ENCODE peak calls at places on chromosome 19, in six cellular contexts. One of them, this sample, is unnamed.

GRCh38 chr19:33248954-33249613 is 23.4 kb upstream of the SLC7A10 start:
- DNase-seq in ascending aorta: no peak
- DNase-seq in heart right ventricle: no peak
- DNase-seq in fibroblast of the aortic adventitia: no peak
- DNase-seq in ovary: no peak
- DNase-seq in breast epithelium: no peak
- DNase-seq in this sample: no peak

GRCh38 chr19:46489445-46490272 is 6.0 kb downstream of the PNMA8B start:
- DNase-seq in ascending aorta: peak; percentile 83
- DNase-seq in heart right ventricle: peak; percentile 64
- DNase-seq in fibroblast of the aortic adventitia: peak; percentile 80
- DNase-seq in ovary: peak; percentile 71
- DNase-seq in breast epithelium: no peak
- DNase-seq in this sample: peak; percentile 51

GRCh38 chr19:48290341-48290922 is 20.6 kb downstream of the ZNF114 start:
- DNase-seq in ascending aorta: no peak
- DNase-seq in heart right ventricle: no peak
- DNase-seq in fibroblast of the aortic adventitia: peak; percentile 61
- DNase-seq in ovary: no peak
- DNase-seq in breast epithelium: no peak
- DNase-seq in this sample: peak; percentile 81

GRCh38 chr19:9940778-9941177 is 4.5 kb upstream of the OLFM2 start:
- DNase-seq in ascending aorta: no peak
- DNase-seq in heart right ventricle: no peak
- DNase-seq in fibroblast of the aortic adventitia: peak; percentile 35
- DNase-seq in ovary: no peak
- DNase-seq in breast epithelium: no peak
- DNase-seq in this sample: no peak

GRCh38 chr19:15200575-15201364 is at the start of gene NOTCH3:
- DNase-seq in ascending aorta: no peak
- DNase-seq in heart right ventricle: peak; percentile 47
- DNase-seq in fibroblast of the aortic adventitia: no peak
- DNase-seq in ovary: no peak
- DNase-seq in breast epithelium: no peak
- DNase-seq in this sample: no peak

GRCh38 chr19:45676851-45677263 is 8.8 kb downstream of the GIPR start:
- DNase-seq in ascending aorta: no peak
- DNase-seq in heart right ventricle: no peak
- DNase-seq in fibroblast of the aortic adventitia: no peak
- DNase-seq in ovary: no peak
- DNase-seq in breast epithelium: peak; percentile 34
- DNase-seq in this sample: no peak

GRCh38 chr19:15212682-15213081 is 11.9 kb upstream of the NOTCH3 start:
- DNase-seq in ascending aorta: no peak
- DNase-seq in heart right ventricle: no peak
- DNase-seq in fibroblast of the aortic adventitia: no peak
- DNase-seq in ovary: no peak
- DNase-seq in breast epithelium: no peak
- DNase-seq in this sample: no peak

GRCh38 chr19:7676376-7676775 is 514 bp upstream of the MCEMP1 start:
- DNase-seq in ascending aorta: no peak
- DNase-seq in heart right ventricle: no peak
- DNase-seq in fibroblast of the aortic adventitia: no peak
- DNase-seq in ovary: no peak
- DNase-seq in breast epithelium: no peak
- DNase-seq in this sample: no peak

GRCh38 chr19:19711934-19712828 is 20.7 kb downstream of the ZNF14 start:
- DNase-seq in ascending aorta: no peak
- DNase-seq in heart right ventricle: no peak
- DNase-seq in fibroblast of the aortic adventitia: no peak
- DNase-seq in ovary: no peak
- DNase-seq in breast epithelium: no peak
- DNase-seq in this sample: peak; percentile 15

GRCh38 chr19:35641515-35642151 is at the start of gene ETV2:
- DNase-seq in ascending aorta: no peak
- DNase-seq in heart right ventricle: peak; percentile 46
- DNase-seq in fibroblast of the aortic adventitia: peak; percentile 12
- DNase-seq in ovary: peak; percentile 48
- DNase-seq in breast epithelium: no peak
- DNase-seq in this sample: no peak

GRCh38 chr19:37991841-37992248 is 84.8 kb downstream of the SIPA1L3 start:
- DNase-seq in ascending aorta: no peak
- DNase-seq in heart right ventricle: no peak
- DNase-seq in fibroblast of the aortic adventitia: no peak
- DNase-seq in ovary: no peak
- DNase-seq in breast epithelium: no peak
- DNase-seq in this sample: no peak

GRCh38 chr19:37991176-37991835 is 84.3 kb downstream of the SIPA1L3 start:
- DNase-seq in ascending aorta: no peak
- DNase-seq in heart right ventricle: no peak
- DNase-seq in fibroblast of the aortic adventitia: peak; percentile 71
- DNase-seq in ovary: no peak
- DNase-seq in breast epithelium: no peak
- DNase-seq in this sample: no peak

GRCh38 chr19:37988758-37989635 is 82.0 kb downstream of the SIPA1L3 start:
- DNase-seq in ascending aorta: no peak
- DNase-seq in heart right ventricle: no peak
- DNase-seq in fibroblast of the aortic adventitia: no peak
- DNase-seq in ovary: no peak
- DNase-seq in breast epithelium: no peak
- DNase-seq in this sample: peak; percentile 46

GRCh38 chr19:37989855-37990254 is 82.8 kb downstream of the SIPA1L3 start:
- DNase-seq in ascending aorta: no peak
- DNase-seq in heart right ventricle: no peak
- DNase-seq in fibroblast of the aortic adventitia: no peak
- DNase-seq in ovary: no peak
- DNase-seq in breast epithelium: peak; percentile 32
- DNase-seq in this sample: no peak

GRCh38 chr19:37990362-37990761 is 83.4 kb downstream of the SIPA1L3 start:
- DNase-seq in ascending aorta: no peak
- DNase-seq in heart right ventricle: no peak
- DNase-seq in fibroblast of the aortic adventitia: no peak
- DNase-seq in ovary: no peak
- DNase-seq in breast epithelium: peak; percentile 72
- DNase-seq in this sample: peak; percentile 59
- TF ChIP-seq CTCF in ascending aorta: no peak
- TF ChIP-seq CTCF in heart right ventricle: no peak
- TF ChIP-seq CTCF in fibroblast of the aortic adventitia: no peak
- TF ChIP-seq CTCF in ovary: no peak
- TF ChIP-seq CTCF in breast epithelium: no peak
- TF ChIP-seq CTCF in this sample: no peak

GRCh38 chr19:13784731-13785452 is 10.4 kb upstream of the ZSWIM4 start:
- DNase-seq in ascending aorta: peak; percentile 87
- DNase-seq in heart right ventricle: peak; percentile 82
- DNase-seq in fibroblast of the aortic adventitia: peak; percentile 68
- DNase-seq in ovary: peak; percentile 62
- DNase-seq in breast epithelium: peak; percentile 78
- DNase-seq in this sample: peak; percentile 63
- H3K4me3 ChIP-seq in ascending aorta: no peak overlapping the region
- H3K4me3 ChIP-seq in heart right ventricle: no peak overlapping the region
- H3K4me3 ChIP-seq in fibroblast of the aortic adventitia: no peak overlapping the region
- H3K4me3 ChIP-seq in ovary: no peak overlapping the region
- H3K4me3 ChIP-seq in breast epithelium: no peak overlapping the region
- H3K4me3 ChIP-seq in this sample: no peak overlapping the region

GRCh38 chr19:56748443-56748842 is 76.9 kb upstream of the ZNF835 start:
- DNase-seq in ascending aorta: no peak
- DNase-seq in heart right ventricle: no peak
- DNase-seq in fibroblast of the aortic adventitia: no peak
- DNase-seq in ovary: peak; percentile 70
- DNase-seq in breast epithelium: no peak
- DNase-seq in this sample: no peak
- TF ChIP-seq CTCF in ascending aorta: peak; percentile 45
- TF ChIP-seq CTCF in heart right ventricle: peak; percentile 23
- TF ChIP-seq CTCF in fibroblast of the aortic adventitia: no peak
- TF ChIP-seq CTCF in ovary: peak; percentile 55
- TF ChIP-seq CTCF in breast epithelium: no peak
- TF ChIP-seq CTCF in this sample: no peak

GRCh38 chr19:17831419-17831888 is 10.1 kb upstream of the INSL3 start:
- DNase-seq in ascending aorta: no peak
- DNase-seq in heart right ventricle: no peak
- DNase-seq in fibroblast of the aortic adventitia: no peak
- DNase-seq in ovary: peak; percentile 53
- DNase-seq in breast epithelium: no peak
- DNase-seq in this sample: no peak
- H3K4me3 ChIP-seq in ascending aorta: no peak overlapping the region
- H3K4me3 ChIP-seq in heart right ventricle: no peak overlapping the region
- H3K4me3 ChIP-seq in fibroblast of the aortic adventitia: no peak overlapping the region
- H3K4me3 ChIP-seq in ovary: peak overlapping the region; percentile 4
- H3K4me3 ChIP-seq in breast epithelium: no peak overlapping the region
- H3K4me3 ChIP-seq in this sample: no peak overlapping the region

GRCh38 chr19:13154911-13155471 is 4.8 kb downstream of the IER2 start:
- DNase-seq in ascending aorta: peak; percentile 84
- DNase-seq in heart right ventricle: no peak
- DNase-seq in fibroblast of the aortic adventitia: peak; percentile 72
- DNase-seq in ovary: peak; percentile 82
- DNase-seq in breast epithelium: peak; percentile 95
- DNase-seq in this sample: peak; percentile 59
- TF ChIP-seq CTCF in ascending aorta: peak; percentile 12
- TF ChIP-seq CTCF in heart right ventricle: no peak
- TF ChIP-seq CTCF in fibroblast of the aortic adventitia: peak; percentile 35
- TF ChIP-seq CTCF in ovary: no peak
- TF ChIP-seq CTCF in breast epithelium: no peak
- TF ChIP-seq CTCF in this sample: peak; percentile 23

GRCh38 chr19:40600086-40600917 is 867 bp upstream of the LTBP4 start:
- DNase-seq in ascending aorta: peak; percentile 79
- DNase-seq in heart right ventricle: peak; percentile 71
- DNase-seq in fibroblast of the aortic adventitia: no peak
- DNase-seq in ovary: peak; percentile 63
- DNase-seq in breast epithelium: no peak
- DNase-seq in this sample: no peak
- H3K4me3 ChIP-seq in ascending aorta: peak overlapping the region; percentile 75
- H3K4me3 ChIP-seq in heart right ventricle: peak overlapping the region; percentile 62
- H3K4me3 ChIP-seq in fibroblast of the aortic adventitia: no peak overlapping the region
- H3K4me3 ChIP-seq in ovary: peak overlapping the region; percentile 23
- H3K4me3 ChIP-seq in breast epithelium: peak overlapping the region; percentile 15
- H3K4me3 ChIP-seq in this sample: no peak overlapping the region

DNA sequence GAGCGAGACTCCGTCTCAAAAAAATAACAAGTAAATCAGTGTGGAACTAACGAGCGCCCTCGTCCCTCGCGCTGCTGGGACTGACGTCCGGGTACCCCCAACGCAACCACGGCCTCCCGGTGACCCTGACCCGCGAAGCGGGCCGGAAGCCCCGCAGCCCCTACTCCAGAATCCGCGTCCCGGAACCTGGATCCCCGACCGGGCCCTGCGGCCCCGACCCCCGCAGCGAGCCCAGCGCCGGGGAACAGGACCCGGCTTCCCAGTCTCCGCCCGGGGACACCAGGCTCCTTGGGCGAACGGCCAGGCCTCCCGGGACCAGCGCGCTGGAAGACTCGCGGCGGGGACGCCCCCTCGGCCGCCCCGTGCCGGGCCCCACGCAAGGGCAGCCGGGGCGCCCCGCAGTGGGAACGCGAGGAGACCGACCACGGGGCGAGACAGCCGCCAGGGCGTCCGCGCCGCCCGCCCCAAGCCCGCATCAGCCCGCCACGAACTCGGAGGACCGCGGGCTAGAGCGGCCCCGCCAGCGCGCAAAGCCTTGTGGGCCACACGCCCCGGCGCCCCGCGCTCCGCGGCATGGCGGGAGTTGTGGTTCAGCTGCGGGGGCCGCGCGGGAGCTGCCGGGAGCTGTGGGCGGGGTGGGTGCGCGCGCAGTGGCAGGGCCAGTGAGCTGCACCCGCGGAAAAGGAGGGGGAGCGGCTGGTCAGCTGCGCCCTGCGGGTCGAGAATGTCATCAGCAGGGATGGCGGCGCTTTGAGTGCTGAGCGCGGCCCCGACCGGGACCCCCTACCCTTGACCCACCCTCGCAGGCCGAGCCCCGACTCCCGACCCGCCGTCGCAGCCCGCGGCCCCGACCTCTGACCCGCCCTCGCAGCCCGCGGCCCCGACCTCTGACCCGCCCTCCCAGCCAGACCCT is 7.5 kb upstream of the MADCAM1 start:
- DNase-seq in ascending aorta: peak; percentile 96
- DNase-seq in heart right ventricle: peak; percentile 98
- DNase-seq in fibroblast of the aortic adventitia: peak; percentile 91
- DNase-seq in ovary: peak; percentile 93
- DNase-seq in breast epithelium: peak; percentile 89
- DNase-seq in this sample: peak; percentile 95
- TF ChIP-seq CTCF in ascending aorta: no peak
- TF ChIP-seq CTCF in heart right ventricle: no peak
- TF ChIP-seq CTCF in fibroblast of the aortic adventitia: no peak
- TF ChIP-seq CTCF in ovary: no peak
- TF ChIP-seq CTCF in breast epithelium: no peak
- TF ChIP-seq CTCF in this sample: no peak

This sample was measured in astrocyte of the spinal cord.